ENCODE peak calls at places on chromosomes 3 and 15, in four cellular contexts. A, G, Z and L are unnamed samples.

GRCh38 chr3:52226229-52226817 is 878 bp upstream of the TLR9 start:
- DNase-seq in Z (peak; percentile 50), G (no peak), A (no peak), L (no peak)

GRCh38 chr3:171251842-171252241 is 208.4 kb downstream of the TNIK start:
- DNase-seq in A (no peak), G (no peak), Z (peak; percentile 37), L (no peak)

GRCh38 chr15:77507151-77507847 is 86.6 kb downstream of the HMG20A start:
- DNase-seq in Z (peak; percentile 11), G (peak; percentile 19), A (no peak), L (no peak)

GRCh38 chr3:66426135-66426534 is 74.7 kb downstream of the LRIG1 start:
- DNase-seq in G (no peak), A (no peak), Z (no peak), L (no peak)

GRCh38 chr15:75620776-75621536 is 4.6 kb downstream of the SNUPN start:
- DNase-seq in G (no peak), Z (peak; percentile 21), A (peak; percentile 60), L (no peak)

GRCh38 chr3:112860898-112861297 is 14.2 kb upstream of the CD200R1L start:
- DNase-seq in A (no peak), G (no peak), Z (peak; percentile 52), L (no peak)

GRCh38 chr3:57227930-57228733 is 603 bp downstream of the APPL1 start:
- DNase-seq in A (peak; percentile 55), G (peak; percentile 79), Z (peak; percentile 46), L (peak; percentile 60)

GRCh38 chr15:101148881-101149664 is 102.8 kb downstream of the CHSY1 start:
- DNase-seq in A (no peak), Z (no peak), G (peak; percentile 56), L (no peak)

GRCh38 chr3:126033051-126033745 is 50.7 kb downstream of the SLC41A3 start:
- DNase-seq in A (no peak), G (no peak), Z (no peak), L (peak; percentile 36)

GRCh38 chr3:25009665-25010064 is 418.4 kb upstream of the RARB start:
- DNase-seq in Z (no peak), G (no peak), A (no peak), L (no peak)

GRCh38 chr3:127035672-127036071 is 52.8 kb downstream of the PLXNA1 start:
- DNase-seq in A (no peak), Z (no peak), G (no peak), L (no peak)

GRCh38 chr15:80785335-80785734 is 6.2 kb downstream of the CEMIP start:
- DNase-seq in A (no peak), G (no peak), Z (no peak), L (no peak)

GRCh38 chr15:60814062-60814461 is 335.1 kb upstream of the ICE2 start:
- DNase-seq in Z (no peak), A (no peak), G (no peak), L (no peak)